ENCODE peak calls at places on chromosomes 4 and X, in seven cellular contexts. Z is astrocyte, E is HCT116, L is Panc1, G is left lung, I is upper lobe of right lung, A is MM.1S. Q is an unnamed sample.

GRCh38 chr4:159191989-159192388 is 89.1 kb downstream of the RAPGEF2 start:
- DNase-seq in A (no peak), L (no peak), G (no peak), E (peak), I (no peak), Z (peak), Q (no peak)

GRCh38 chrX:8429692-8430249 is 34.9 kb upstream of the VCX3B start:
- DNase-seq in Z (no peak), A (no peak), L (no peak), G (peak), E (no peak), I (no peak), Q (no peak)

GRCh38 chr4:119682080-119682479 is 53.5 kb upstream of the PDE5A start:
- DNase-seq in Z (no peak), E (no peak), I (no peak), L (no peak), G (no peak), A (no peak), Q (no peak)

GRCh38 chr4:167233523-167234387 is 539 bp downstream of the SPOCK3 start:
- DNase-seq in G (peak), I (peak), E (no peak), L (no peak), Z (peak), A (no peak), Q (peak)

GRCh38 chr4:174358823-174359222 is 75.1 kb downstream of the CEP44 start:
- DNase-seq in G (no peak), E (peak), L (no peak), I (no peak), A (peak), Z (peak), Q (no peak)

GRCh38 chr4:110900206-110900769 is 277.4 kb upstream of the PITX2 start:
- DNase-seq in G (no peak), I (no peak), L (no peak), E (no peak), Z (no peak), A (no peak), Q (no peak)

GRCh38 chr4:127967141-127967775 is 2.1 kb downstream of the ABHD18 start:
- DNase-seq in G (no peak), Z (no peak), I (no peak), E (no peak), L (no peak), A (no peak), Q (no peak)

GRCh38 chr4:131566026-131566425 is 1583.1 kb upstream of the PCDH10 start:
- DNase-seq in I (no peak), L (no peak), Z (no peak), A (no peak), G (no peak), E (no peak), Q (no peak)

GRCh38 chr4:6387946-6388345 is 84.5 kb downstream of the PPP2R2C start:
- DNase-seq in A (no peak), E (no peak), G (peak), I (no peak), L (no peak), Z (no peak), Q (no peak)

GRCh38 chr4:97395980-97396562 is 747.2 kb downstream of the STPG2 start:
- DNase-seq in Z (no peak), G (no peak), E (no peak), L (no peak), A (no peak), I (no peak), Q (no peak)

GRCh38 chr4:17323619-17324400 is 188.1 kb downstream of the QDPR start:
- DNase-seq in E (no peak), Z (peak), G (no peak), I (no peak), L (no peak), A (no peak), Q (no peak)

GRCh38 chr4:40395908-40396806 is 61.0 kb downstream of the CHRNA9 start:
- DNase-seq in L (no peak), E (no peak), Z (peak), G (no peak), I (peak), A (no peak), Q (no peak)

GRCh38 chrX:10859353-10859752 is 239.0 kb upstream of the MID1 start:
- DNase-seq in G (no peak), Z (no peak), L (no peak), A (no peak), E (no peak), I (no peak), Q (no peak)

GRCh38 chrX:55522577-55523254 is 33.1 kb upstream of the USP51 start:
- DNase-seq in L (no peak), Z (no peak), I (no peak), A (no peak), G (no peak), E (no peak), Q (no peak)

GRCh38 chr4:187504974-187505797 is 490.4 kb upstream of the ZFP42 start:
- DNase-seq in I (peak), L (no peak), Z (no peak), G (peak), A (no peak), E (no peak), Q (no peak)

DNA sequence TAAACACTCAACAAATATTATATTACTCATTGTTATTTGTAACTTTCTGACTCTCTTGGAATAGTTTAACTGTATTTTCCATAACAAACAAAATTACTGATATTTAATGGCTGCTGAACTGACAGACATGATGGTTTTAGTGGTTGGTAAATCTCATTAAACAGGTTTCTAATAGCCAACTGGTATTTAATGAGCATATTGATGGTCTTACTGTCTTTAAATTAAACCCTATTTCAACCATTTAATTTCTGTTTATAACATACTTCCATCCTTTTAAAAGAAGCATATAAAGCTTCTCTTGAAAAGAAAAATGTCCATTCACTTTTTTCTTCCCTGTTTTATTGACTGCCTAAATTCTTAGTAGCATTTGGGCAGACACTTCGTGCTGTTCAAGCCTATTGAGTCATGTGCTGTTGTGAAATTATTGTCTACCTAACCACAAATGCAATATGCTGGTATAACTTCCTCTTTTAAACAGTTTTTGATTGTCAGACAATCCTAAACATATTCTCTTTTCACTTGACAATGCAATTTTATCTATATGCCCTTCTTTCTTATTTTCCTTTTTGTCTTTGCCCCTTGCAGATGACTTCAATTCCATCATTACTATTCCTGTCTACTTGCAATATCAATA is 163.9 kb upstream of the SLC7A11 start:
- DNase-seq in Z (peak), A (no peak), G (no peak), I (no peak), L (no peak), E (no peak), Q (no peak)
- H3K27ac ChIP-seq in Z (no peak), A (no peak), G (no peak), I (no peak), L (no peak), E (no peak), Q (no peak)

GRCh38 chr4:156950090-156950489 is 21.5 kb downstream of the PDGFC start:
- DNase-seq in I (no peak), Z (no peak), E (no peak), L (no peak), G (no peak), A (no peak), Q (no peak)

GRCh38 chr4:156950950-156951349 is 20.6 kb downstream of the PDGFC start:
- DNase-seq in E (no peak), A (no peak), Z (no peak), L (no peak), G (no peak), I (no peak), Q (no peak)

GRCh38 chr4:156954598-156954997 is 17.0 kb downstream of the PDGFC start:
- DNase-seq in A (no peak), E (no peak), L (no peak), G (no peak), Z (no peak), I (no peak), Q (no peak)

GRCh38 chr4:156953951-156954350 is 17.6 kb downstream of the PDGFC start:
- DNase-seq in E (no peak), I (no peak), L (no peak), Z (no peak), A (no peak), G (no peak), Q (no peak)

GRCh38 chr4:156952078-156952759 is 19.4 kb downstream of the PDGFC start:
- DNase-seq in Z (peak), I (no peak), L (no peak), A (no peak), E (no peak), G (no peak), Q (no peak)
- H3K27ac ChIP-seq in Z (peak), I (no peak), L (peak), A (no peak), E (no peak), G (no peak), Q (no peak)

DNA sequence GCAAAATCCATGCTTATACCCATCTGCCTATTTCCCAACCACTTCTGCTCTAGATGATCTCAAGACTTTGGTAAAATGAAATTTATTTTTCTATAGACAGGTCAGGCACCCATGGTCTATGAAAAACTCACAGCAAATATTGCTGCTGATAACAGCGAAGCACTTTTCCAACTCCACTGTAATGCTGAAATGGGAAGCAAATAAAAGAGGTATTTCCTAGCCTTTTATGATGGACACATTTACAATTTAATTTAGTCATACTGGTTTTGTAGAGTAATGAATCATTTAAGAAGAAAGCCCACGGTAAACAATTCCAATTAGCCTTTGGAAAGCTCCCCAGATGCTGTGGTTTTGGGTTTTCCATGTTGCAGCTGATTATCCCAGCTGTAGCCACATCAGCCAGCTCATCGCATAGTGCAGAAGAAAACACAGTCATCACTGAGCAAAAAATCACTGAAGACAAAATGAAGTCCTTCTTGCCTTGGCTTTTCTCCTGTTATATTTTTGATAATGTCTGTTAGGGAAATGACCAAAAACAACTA is 193.2 kb upstream of the C1QTNF7 start:
- DNase-seq in A (no peak), G (no peak), Z (peak), L (no peak), I (no peak), E (no peak), Q (no peak)
- H3K27ac ChIP-seq in A (no peak), G (peak), Z (peak), L (no peak), I (no peak), E (no peak), Q (no peak)

GRCh38 chr4:176791591-176792347 is 953 bp downstream of the VEGFC start:
- DNase-seq in A (peak), Z (no peak), L (no peak), E (no peak), I (peak), G (peak), Q (no peak)
- H3K27ac ChIP-seq in A (no peak), Z (peak), L (peak), E (no peak), I (peak), G (peak), Q (no peak)

DNA sequence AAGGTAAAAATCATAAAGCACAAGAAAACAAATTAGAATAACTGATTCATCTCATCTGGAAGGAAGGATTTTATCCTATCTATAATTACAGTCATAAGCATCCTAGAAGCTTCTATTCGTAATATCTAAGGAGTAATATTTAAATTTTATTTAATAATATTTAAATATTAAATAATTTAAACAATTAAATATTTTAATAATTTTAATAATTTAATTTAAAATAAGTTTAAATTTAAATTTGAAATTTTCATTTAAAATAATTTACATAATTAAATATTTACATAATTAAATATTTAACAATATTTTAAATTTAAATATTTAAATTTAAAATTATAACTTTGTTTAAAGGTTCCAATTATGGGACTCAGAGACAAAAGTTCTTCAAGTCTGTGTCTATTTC is 127.5 kb upstream of the GK2 start:
- DNase-seq in L (no peak), Z (no peak), A (no peak), I (no peak), E (no peak), G (no peak), Q (no peak)
- H3K27ac ChIP-seq in L (no peak), Z (no peak), A (no peak), I (no peak), E (no peak), G (no peak), Q (no peak)

DNA sequence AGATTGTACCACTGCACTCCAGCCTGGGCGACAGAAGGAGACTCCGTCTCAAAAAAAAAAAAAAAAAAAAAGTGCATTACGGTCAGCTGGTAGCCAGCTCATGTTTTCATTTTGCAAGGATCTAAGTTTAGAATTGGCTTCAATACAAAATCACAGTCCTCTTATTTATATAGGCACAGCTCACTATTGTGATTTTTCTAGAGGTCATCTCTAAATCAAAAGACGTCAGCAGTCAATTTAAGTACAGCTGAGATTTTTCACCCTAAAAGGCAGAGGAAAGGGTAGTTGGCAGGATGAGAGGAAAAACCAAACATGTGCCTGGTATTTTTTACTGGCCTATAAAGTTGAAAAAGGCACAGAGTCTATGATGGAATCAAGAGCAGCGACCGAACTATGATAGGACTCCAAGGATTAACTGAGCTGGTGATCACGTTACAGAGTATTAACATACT is 30.8 kb downstream of the ASB5 start:
- DNase-seq in I (no peak), Z (peak), E (no peak), G (no peak), L (peak), A (no peak), Q (no peak)
- H3K27ac ChIP-seq in I (no peak), Z (peak), E (no peak), G (no peak), L (no peak), A (no peak), Q (no peak)

GRCh38 chr4:162347492-162348213 is 183.9 kb upstream of the FSTL5 start:
- DNase-seq in A (peak), G (no peak), E (no peak), I (no peak), Z (no peak), L (no peak), Q (no peak)
- H3K27ac ChIP-seq in A (peak), G (no peak), E (no peak), I (no peak), Z (no peak), L (no peak), Q (no peak)

GRCh38 chr4:169312690-169313422 is 42.1 kb upstream of the SH3RF1 start:
- DNase-seq in L (no peak), I (no peak), Z (no peak), A (no peak), G (no peak), E (no peak), Q (no peak)
- H3K27ac ChIP-seq in L (no peak), I (no peak), Z (no peak), A (no peak), G (no peak), E (no peak), Q (no peak)

GRCh38 chr4:180852743-180853142 is 1390.5 kb upstream of the TENM3 start:
- DNase-seq in L (no peak), G (no peak), Z (no peak), E (no peak), I (no peak), A (no peak), Q (no peak)

GRCh38 chr4:180860136-180860720 is 1383.0 kb upstream of the TENM3 start:
- DNase-seq in A (no peak), L (no peak), I (no peak), G (no peak), E (no peak), Z (no peak), Q (no peak)

DNA sequence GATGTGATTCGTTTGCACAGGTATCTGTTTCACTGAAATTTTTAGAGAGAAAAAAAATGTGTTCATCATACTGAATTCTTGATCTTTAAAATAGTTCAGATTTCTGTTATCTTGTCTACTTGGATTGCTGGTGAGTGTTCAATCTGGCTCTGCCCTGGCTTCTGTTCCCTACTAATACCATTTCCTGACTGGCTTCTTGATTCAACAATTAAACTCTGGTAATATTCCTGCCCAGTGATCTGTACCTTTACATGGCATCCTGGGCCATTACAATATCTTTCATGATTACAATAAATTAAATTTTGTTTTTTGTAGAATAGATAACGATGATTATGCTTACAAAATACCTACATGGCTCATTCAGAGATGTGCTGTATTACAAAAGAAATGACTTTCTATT is 1388.0 kb upstream of the TENM3 start:
- DNase-seq in A (no peak), Z (no peak), G (no peak), L (no peak), I (no peak), E (no peak), Q (no peak)
- H3K27ac ChIP-seq in A (no peak), Z (no peak), G (no peak), L (no peak), I (no peak), E (no peak), Q (no peak)

GRCh38 chrX:153485396-153486080 is 9.2 kb upstream of the BGN start:
- DNase-seq in I (no peak), L (no peak), Z (no peak), A (no peak), G (no peak), E (no peak), Q (no peak)

GRCh38 chrX:153486163-153486562 is 8.6 kb upstream of the BGN start:
- DNase-seq in L (no peak), G (no peak), I (no peak), A (no peak), Z (no peak), E (no peak), Q (no peak)

GRCh38 chrX:153490217-153490616 is 4.6 kb upstream of the BGN start:
- DNase-seq in E (no peak), A (no peak), G (no peak), L (no peak), Z (no peak), I (no peak), Q (no peak)

GRCh38 chrX:153488231-153488914 is 6.4 kb upstream of the BGN start:
- DNase-seq in L (no peak), G (no peak), A (no peak), E (no peak), I (no peak), Z (peak), Q (no peak)

DNA sequence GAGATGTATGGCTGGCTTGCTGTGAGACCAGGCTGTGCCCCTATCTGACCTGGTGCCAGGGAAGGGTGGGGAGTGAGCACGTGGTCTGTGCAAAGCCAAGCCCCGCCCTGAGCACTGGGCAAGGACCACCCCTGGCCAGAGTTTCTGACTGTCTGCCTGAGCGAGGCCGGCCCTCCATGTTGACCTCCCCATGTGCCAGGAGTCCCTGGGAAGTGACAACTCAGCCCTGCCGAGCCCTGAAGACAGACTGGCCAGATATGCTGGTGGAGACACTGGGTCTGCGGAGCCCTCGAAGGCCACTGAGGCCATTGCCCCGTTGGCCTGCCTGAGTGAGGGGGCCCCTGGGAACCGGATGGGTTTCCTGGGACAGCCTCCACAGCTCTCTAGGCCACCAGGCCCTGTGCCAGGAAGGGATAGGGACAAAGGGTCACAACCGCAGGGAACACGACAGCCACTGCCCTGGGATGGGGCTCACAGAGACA is 7.1 kb upstream of the BGN start:
- DNase-seq in A (no peak), G (no peak), Z (no peak), E (no peak), L (no peak), I (no peak), Q (no peak)
- H3K27ac ChIP-seq in A (no peak), G (no peak), Z (peak), E (no peak), L (peak), I (peak), Q (no peak)